ENCODE peak calls at places on chromosomes 6 and 20, in five cellular contexts. One of them, this sample, is unnamed.

GRCh38 chr20:47272893-47273590 is 83.5 kb downstream of the ZMYND8 start:
- DNase-seq in HepG2: peak
- DNase-seq in GM12878: peak
- DNase-seq in SK-N-SH: peak
- DNase-seq in H1: peak
- DNase-seq in this sample: peak

GRCh38 chr6:18820725-18821124 is 433.6 kb downstream of the RNF144B start:
- DNase-seq in HepG2: no peak
- DNase-seq in GM12878: no peak
- DNase-seq in SK-N-SH: no peak
- DNase-seq in H1: peak
- DNase-seq in this sample: no peak

GRCh38 chr20:58478141-58478805 is 36.9 kb downstream of the APCDD1L start:
- DNase-seq in HepG2: no peak
- DNase-seq in GM12878: no peak
- DNase-seq in SK-N-SH: no peak
- DNase-seq in H1: peak
- DNase-seq in this sample: no peak

GRCh38 chr20:62027116-62027515 is 38.6 kb downstream of the TAF4 start:
- DNase-seq in HepG2: no peak
- DNase-seq in GM12878: no peak
- DNase-seq in SK-N-SH: no peak
- DNase-seq in H1: no peak
- DNase-seq in this sample: no peak

GRCh38 chr6:113630738-113631535 is 226.2 kb upstream of the MARCKS start:
- DNase-seq in HepG2: no peak
- DNase-seq in GM12878: peak
- DNase-seq in SK-N-SH: no peak
- DNase-seq in H1: no peak
- DNase-seq in this sample: no peak

GRCh38 chr6:89310929-89311328 is 4.2 kb downstream of the GABRR2 start:
- DNase-seq in HepG2: no peak
- DNase-seq in GM12878: no peak
- DNase-seq in SK-N-SH: no peak
- DNase-seq in H1: no peak
- DNase-seq in this sample: no peak

GRCh38 chr6:108746411-108746810 is 101.8 kb upstream of the ARMC2 start:
- DNase-seq in HepG2: no peak
- DNase-seq in GM12878: no peak
- DNase-seq in SK-N-SH: no peak
- DNase-seq in H1: no peak
- DNase-seq in this sample: no peak

GRCh38 chr20:46955601-46956556 is 61.2 kb downstream of the EYA2 start:
- DNase-seq in HepG2: no peak
- DNase-seq in GM12878: no peak
- DNase-seq in SK-N-SH: no peak
- DNase-seq in H1: no peak
- DNase-seq in this sample: no peak

GRCh38 chr20:11810316-11811130 is 107.2 kb upstream of the BTBD3 start:
- DNase-seq in HepG2: no peak
- DNase-seq in GM12878: no peak
- DNase-seq in SK-N-SH: no peak
- DNase-seq in H1: no peak
- DNase-seq in this sample: no peak

GRCh38 chr6:27668442-27669275 is 195.8 kb upstream of the ZNF184 start:
- DNase-seq in HepG2: peak
- DNase-seq in GM12878: no peak
- DNase-seq in SK-N-SH: peak
- DNase-seq in H1: peak
- DNase-seq in this sample: peak

GRCh38 chr6:16756660-16757270 is 4.5 kb downstream of the ATXN1 start:
- DNase-seq in HepG2: no peak
- DNase-seq in GM12878: no peak
- DNase-seq in SK-N-SH: no peak
- DNase-seq in H1: no peak
- DNase-seq in this sample: no peak

GRCh38 chr6:43873806-43874714 is 104.0 kb downstream of the VEGFA start:
- DNase-seq in HepG2: peak
- DNase-seq in GM12878: no peak
- DNase-seq in SK-N-SH: no peak
- DNase-seq in H1: no peak
- DNase-seq in this sample: no peak

GRCh38 chr6:128725271-128726233 is 157.4 kb upstream of the LAMA2 start:
- DNase-seq in HepG2: peak
- DNase-seq in GM12878: no peak
- DNase-seq in SK-N-SH: peak
- DNase-seq in H1: no peak
- DNase-seq in this sample: peak

GRCh38 chr6:21610376-21610775 is 16.8 kb downstream of the SOX4 start:
- DNase-seq in HepG2: no peak
- DNase-seq in GM12878: no peak
- DNase-seq in SK-N-SH: no peak
- DNase-seq in H1: no peak
- DNase-seq in this sample: no peak

GRCh38 chr6:21611485-21611884 is 17.9 kb downstream of the SOX4 start:
- DNase-seq in HepG2: no peak
- DNase-seq in GM12878: no peak
- DNase-seq in SK-N-SH: peak
- DNase-seq in H1: no peak
- DNase-seq in this sample: no peak

GRCh38 chr6:21609881-21610329 is 16.4 kb downstream of the SOX4 start:
- DNase-seq in HepG2: no peak
- DNase-seq in GM12878: no peak
- DNase-seq in SK-N-SH: no peak
- DNase-seq in H1: peak
- DNase-seq in this sample: no peak

GRCh38 chr6:21613809-21614208 is 20.3 kb downstream of the SOX4 start:
- DNase-seq in HepG2: no peak
- DNase-seq in GM12878: no peak
- DNase-seq in SK-N-SH: no peak
- DNase-seq in H1: no peak
- DNase-seq in this sample: no peak

DNA sequence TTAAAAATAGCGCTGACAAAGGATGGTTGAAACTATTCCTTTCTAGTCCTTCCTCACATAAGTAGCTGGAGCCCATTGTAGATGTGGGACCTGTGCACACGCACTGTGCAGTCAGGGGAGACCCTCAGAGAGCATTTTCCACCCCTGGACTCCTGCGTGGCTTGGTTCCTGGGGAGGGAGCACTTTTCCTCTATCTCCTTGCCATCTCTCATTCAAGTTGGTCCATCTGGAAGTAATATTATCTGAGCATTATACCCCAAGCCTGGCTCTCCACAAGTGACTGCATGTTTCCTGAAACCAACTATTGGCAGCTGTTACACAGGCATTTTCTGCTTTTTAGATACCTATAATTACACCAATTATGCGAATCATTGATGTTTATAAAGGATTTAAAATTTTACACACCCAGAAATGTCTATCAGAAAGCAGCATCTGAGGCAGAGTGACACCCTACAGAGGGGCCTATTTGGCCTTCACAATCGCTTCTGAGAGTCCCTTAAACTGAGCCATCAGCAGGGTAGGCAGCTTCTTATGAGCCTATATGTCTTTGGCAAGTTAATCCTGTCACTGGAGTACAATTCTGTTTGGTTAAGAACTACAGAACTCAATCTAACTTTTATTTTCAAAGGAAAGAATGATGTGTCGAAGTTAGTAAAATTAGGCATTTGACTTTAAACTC is 18.7 kb downstream of the SOX4 start:
- DNase-seq in HepG2: no peak
- DNase-seq in GM12878: no peak
- DNase-seq in SK-N-SH: peak
- DNase-seq in H1: no peak
- DNase-seq in this sample: no peak
- TF ChIP-seq USF2 in HepG2: no peak
- TF ChIP-seq USF2 in GM12878: no peak
- TF ChIP-seq USF2 in SK-N-SH: no peak
- TF ChIP-seq USF2 in H1: no peak
- TF ChIP-seq USF2 in this sample: no peak

GRCh38 chr6:160934157-160934556 is 57.4 kb upstream of the MAP3K4 start:
- DNase-seq in HepG2: no peak
- DNase-seq in GM12878: no peak
- DNase-seq in SK-N-SH: no peak
- DNase-seq in H1: no peak
- DNase-seq in this sample: no peak
- TF ChIP-seq YY1 in HepG2: no peak
- TF ChIP-seq YY1 in GM12878: no peak
- TF ChIP-seq YY1 in SK-N-SH: no peak
- TF ChIP-seq YY1 in H1: no peak
- TF ChIP-seq YY1 in this sample: no peak

DNA sequence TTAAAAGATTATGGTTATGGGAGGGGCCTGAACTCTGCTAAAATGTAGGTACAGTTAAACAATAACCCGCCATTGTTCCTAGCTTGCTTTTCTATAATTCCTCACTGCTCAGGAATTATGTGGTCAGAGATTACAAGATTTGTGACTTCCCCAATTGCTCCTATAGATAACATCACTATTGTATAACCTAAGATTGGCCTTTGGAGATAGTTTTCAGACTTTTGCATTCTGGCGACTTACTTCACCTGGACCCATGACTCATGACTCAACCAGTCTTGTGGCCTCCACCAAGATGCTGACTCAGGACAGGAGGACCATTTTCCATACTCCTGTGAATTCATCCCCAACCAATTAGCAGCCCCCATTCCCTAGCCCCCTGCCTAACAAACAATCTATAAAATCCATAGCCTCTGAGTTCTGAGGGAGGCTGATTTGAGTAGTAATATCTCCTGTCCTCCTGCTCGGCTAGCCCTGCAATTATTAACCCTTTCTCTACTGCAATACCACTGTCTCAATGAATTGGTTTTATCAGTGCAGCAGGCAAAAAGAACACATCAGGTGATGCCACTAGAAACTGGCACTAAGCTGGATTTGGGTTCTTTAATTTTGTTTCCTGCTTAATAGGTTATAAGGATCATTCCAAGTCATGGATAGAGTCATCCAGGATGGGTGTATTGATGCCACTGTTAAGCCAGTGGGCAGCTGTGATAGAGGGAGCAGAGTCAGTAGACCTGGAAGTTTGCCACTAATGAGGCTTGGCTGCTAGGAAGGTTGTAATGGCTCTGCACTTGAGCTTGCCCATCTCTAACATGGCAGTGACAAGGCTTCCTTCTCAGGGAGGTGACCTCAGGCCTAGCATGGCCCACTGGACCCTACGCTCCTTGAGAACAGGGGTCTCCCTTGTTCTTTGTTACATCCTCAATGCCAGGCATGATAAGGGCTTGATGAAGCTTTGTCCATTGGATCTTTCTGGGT is 154.8 kb downstream of the CD83 start:
- DNase-seq in HepG2: no peak
- DNase-seq in GM12878: no peak
- DNase-seq in SK-N-SH: no peak
- DNase-seq in H1: peak
- DNase-seq in this sample: no peak
- TF ChIP-seq USF2 in HepG2: no peak
- TF ChIP-seq USF2 in GM12878: no peak
- TF ChIP-seq USF2 in SK-N-SH: no peak
- TF ChIP-seq USF2 in H1: no peak
- TF ChIP-seq USF2 in this sample: no peak

GRCh38 chr6:39898625-39899024 is 35.6 kb downstream of the MOCS1 start:
- DNase-seq in HepG2: no peak
- DNase-seq in GM12878: no peak
- DNase-seq in SK-N-SH: no peak
- DNase-seq in H1: no peak
- DNase-seq in this sample: no peak

GRCh38 chr6:39901670-39902069 is 32.6 kb downstream of the MOCS1 start:
- DNase-seq in HepG2: no peak
- DNase-seq in GM12878: no peak
- DNase-seq in SK-N-SH: no peak
- DNase-seq in H1: no peak
- DNase-seq in this sample: no peak

GRCh38 chr6:39901116-39901655 is 33.1 kb downstream of the MOCS1 start:
- DNase-seq in HepG2: no peak
- DNase-seq in GM12878: no peak
- DNase-seq in SK-N-SH: no peak
- DNase-seq in H1: no peak
- DNase-seq in this sample: no peak

GRCh38 chr6:39897699-39898098 is 36.6 kb downstream of the MOCS1 start:
- DNase-seq in HepG2: no peak
- DNase-seq in GM12878: no peak
- DNase-seq in SK-N-SH: no peak
- DNase-seq in H1: no peak
- DNase-seq in this sample: no peak

GRCh38 chr6:39899540-39900295 is 34.5 kb downstream of the MOCS1 start:
- DNase-seq in HepG2: no peak
- DNase-seq in GM12878: no peak
- DNase-seq in SK-N-SH: no peak
- DNase-seq in H1: no peak
- DNase-seq in this sample: no peak
- TF ChIP-seq YY1 in HepG2: no peak
- TF ChIP-seq YY1 in GM12878: no peak
- TF ChIP-seq YY1 in SK-N-SH: no peak
- TF ChIP-seq YY1 in H1: no peak
- TF ChIP-seq YY1 in this sample: no peak

GRCh38 chr20:1844723-1845523 is 50.3 kb upstream of the SIRPA start:
- DNase-seq in HepG2: no peak
- DNase-seq in GM12878: peak
- DNase-seq in SK-N-SH: peak
- DNase-seq in H1: no peak
- DNase-seq in this sample: no peak
- TF ChIP-seq USF2 in HepG2: no peak
- TF ChIP-seq USF2 in GM12878: no peak
- TF ChIP-seq USF2 in SK-N-SH: no peak
- TF ChIP-seq USF2 in H1: no peak
- TF ChIP-seq USF2 in this sample: no peak

GRCh38 chr6:9254251-9254650 is 818.9 kb upstream of the SLC35B3 start:
- DNase-seq in HepG2: no peak
- DNase-seq in GM12878: no peak
- DNase-seq in SK-N-SH: no peak
- DNase-seq in H1: no peak
- DNase-seq in this sample: no peak

GRCh38 chr6:9252784-9253183 is 817.4 kb upstream of the SLC35B3 start:
- DNase-seq in HepG2: no peak
- DNase-seq in GM12878: no peak
- DNase-seq in SK-N-SH: no peak
- DNase-seq in H1: peak
- DNase-seq in this sample: no peak

GRCh38 chr6:9248125-9248524 is 812.8 kb upstream of the SLC35B3 start:
- DNase-seq in HepG2: no peak
- DNase-seq in GM12878: no peak
- DNase-seq in SK-N-SH: no peak
- DNase-seq in H1: no peak
- DNase-seq in this sample: no peak

GRCh38 chr6:9250852-9251251 is 815.5 kb upstream of the SLC35B3 start:
- DNase-seq in HepG2: peak
- DNase-seq in GM12878: no peak
- DNase-seq in SK-N-SH: peak
- DNase-seq in H1: peak
- DNase-seq in this sample: no peak
- TF ChIP-seq YY1 in HepG2: no peak
- TF ChIP-seq YY1 in GM12878: no peak
- TF ChIP-seq YY1 in SK-N-SH: no peak
- TF ChIP-seq YY1 in H1: no peak
- TF ChIP-seq YY1 in this sample: no peak